ENCODE peak calls at places on chromosomes 5 and 9, in ten cellular contexts. K is AG04450, D is heart right ventricle, G is HepG2, I is body of pancreas, H is cardiac muscle cell, P is ascending aorta, V is psoas muscle, T is keratinocyte, A is hepatocyte. B is an unnamed sample.

GRCh38 chr9:130263601-130264413 is 1.8 kb upstream of the HMCN2 start:
- DNase-seq in A (no peak), T (no peak), H (no peak), K (no peak), I (no peak), V (no peak), D (no peak), G (no peak), P (peak; percentile 44), B (no peak)

GRCh38 chr5:159178978-159179377 is 30.4 kb downstream of the RNF145 start:
- DNase-seq in T (peak; percentile 71), A (peak; percentile 76), P (no peak), D (no peak), K (peak; percentile 93), I (peak; percentile 63), G (peak; percentile 29), V (no peak), H (no peak), B (no peak)

GRCh38 chr5:168681556-168682183 is 102.5 kb upstream of the PANK3 start:
- DNase-seq in I (peak; percentile 8), V (peak; percentile 24), H (peak; percentile 78), T (no peak), K (no peak), A (peak; percentile 60), D (peak; percentile 56), G (peak; percentile 16), P (peak; percentile 75), B (no peak)

GRCh38 chr5:152523964-152524363 is 118.9 kb upstream of the NMUR2 start:
- DNase-seq in V (no peak), G (no peak), D (no peak), H (no peak), K (no peak), P (no peak), A (no peak), T (no peak), I (no peak), B (no peak)

GRCh38 chr5:111795142-111795541 is 38.1 kb upstream of the NREP start:
- DNase-seq in D (no peak), I (no peak), T (no peak), P (no peak), V (no peak), A (no peak), G (no peak), H (no peak), K (no peak), B (no peak)

GRCh38 chr5:108459661-108460170 is 77.8 kb upstream of the FBXL17 start:
- DNase-seq in A (no peak), H (no peak), D (no peak), G (no peak), K (no peak), V (no peak), T (no peak), P (no peak), I (no peak), B (no peak)

GRCh38 chr5:75611324-75612210 is at the start of gene ANKDD1B:
- DNase-seq in P (peak; percentile 64), D (peak; percentile 20), H (peak; percentile 28), I (peak; percentile 25), V (peak; percentile 25), T (peak; percentile 49), K (no peak), G (no peak), A (peak; percentile 55), B (no peak)

GRCh38 chr9:93589688-93590087 is 13.3 kb downstream of the PHF2 start:
- DNase-seq in I (peak; percentile 53), K (no peak), T (no peak), A (peak; percentile 37), P (no peak), D (no peak), G (peak; percentile 83), H (peak; percentile 57), V (no peak), B (no peak)

GRCh38 chr9:127870887-127871286 is 6.6 kb downstream of the AK1 start:
- DNase-seq in I (no peak), T (no peak), D (no peak), A (no peak), V (no peak), G (no peak), K (no peak), P (no peak), H (no peak), B (no peak)

GRCh38 chr9:127873223-127873691 is 4.2 kb downstream of the AK1 start:
- DNase-seq in D (no peak), H (no peak), A (no peak), K (no peak), T (no peak), P (no peak), V (no peak), I (no peak), G (no peak), B (no peak)

GRCh38 chr9:127871531-127871930 is 5.9 kb downstream of the AK1 start:
- DNase-seq in A (no peak), D (no peak), V (no peak), K (no peak), G (no peak), H (no peak), P (no peak), I (no peak), T (no peak), B (no peak)

GRCh38 chr9:127873886-127874285 is 3.6 kb downstream of the AK1 start:
- DNase-seq in G (no peak), I (peak; percentile 78), T (no peak), A (no peak), H (no peak), K (no peak), D (peak; percentile 86), P (peak; percentile 93), V (peak; percentile 85), B (peak; percentile 67)

DNA sequence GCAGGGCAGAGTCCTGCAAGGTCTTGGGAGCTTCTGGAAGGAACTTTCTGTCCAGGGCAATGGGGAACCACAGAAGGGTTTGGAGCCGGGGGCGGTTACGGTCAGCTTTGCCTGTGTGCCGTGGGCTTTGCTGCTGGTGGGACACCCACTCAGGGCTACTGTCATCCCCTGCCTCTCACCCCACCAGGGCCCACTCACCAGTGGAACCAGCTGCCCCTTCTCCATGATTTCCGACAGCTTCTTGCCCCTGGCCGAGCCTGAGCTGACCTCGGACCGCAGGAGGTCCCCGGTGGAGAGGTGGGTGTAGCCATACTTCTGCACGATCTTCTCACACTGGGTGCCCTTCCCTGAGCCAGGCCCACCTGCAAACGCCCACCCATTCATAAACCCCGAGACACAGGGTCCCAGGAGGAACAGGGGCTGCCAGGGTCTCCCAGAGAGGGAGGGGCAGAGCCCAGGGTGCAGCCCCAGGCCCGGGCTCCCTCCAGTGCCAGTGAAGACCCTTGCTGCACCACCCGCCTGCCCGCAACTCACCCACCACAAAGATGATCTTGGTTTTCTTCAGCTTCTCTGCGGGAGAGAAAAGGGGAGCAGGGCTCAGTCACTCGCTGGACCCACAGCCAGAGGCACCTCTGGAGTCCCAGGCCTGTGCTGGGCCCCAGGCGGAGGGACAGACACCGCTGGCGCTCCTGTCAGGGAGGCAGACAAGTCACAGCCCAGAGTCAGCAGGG is 4.8 kb downstream of the AK1 start:
- DNase-seq in T (no peak), K (no peak), H (no peak), P (no peak), D (no peak), G (no peak), A (no peak), I (no peak), V (no peak), B (no peak)
- H3K27ac ChIP-seq in T (no peak overlapping the region), K (no peak overlapping the region), H (peak overlapping the region; percentile 14), P (peak overlapping the region; percentile 76), D (no peak overlapping the region), G (no peak overlapping the region), A (no peak overlapping the region), I (no peak overlapping the region), V (peak overlapping the region; percentile 85), B (no peak overlapping the region)

DNA sequence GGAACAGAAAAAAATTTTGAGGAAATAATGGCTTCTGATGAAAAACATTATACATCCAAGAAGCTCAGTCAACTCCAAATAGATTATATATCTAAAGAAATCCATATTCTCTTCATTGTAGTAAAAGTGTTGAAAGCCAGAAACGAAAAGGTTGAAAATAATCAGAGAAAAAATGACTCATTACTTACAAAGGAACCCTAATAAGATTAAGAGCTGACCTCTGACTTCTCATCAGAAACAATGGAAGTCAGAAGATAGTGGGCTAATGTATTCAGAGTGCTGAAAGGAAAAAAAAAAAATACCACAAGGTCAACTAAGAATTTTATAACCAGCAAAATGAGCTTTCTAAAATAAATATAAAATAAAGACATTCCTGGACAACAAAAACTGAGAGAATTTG is 60.0 kb downstream of the HSD17B4 start:
- DNase-seq in H (no peak), I (no peak), D (no peak), P (no peak), G (no peak), V (no peak), A (no peak), T (no peak), K (no peak), B (no peak)
- TF ChIP-seq CTCF in H (no peak), I (no peak), D (no peak), P (no peak), G (no peak), V (no peak), A (no peak), T (no peak), K (no peak), B (no peak)

DNA sequence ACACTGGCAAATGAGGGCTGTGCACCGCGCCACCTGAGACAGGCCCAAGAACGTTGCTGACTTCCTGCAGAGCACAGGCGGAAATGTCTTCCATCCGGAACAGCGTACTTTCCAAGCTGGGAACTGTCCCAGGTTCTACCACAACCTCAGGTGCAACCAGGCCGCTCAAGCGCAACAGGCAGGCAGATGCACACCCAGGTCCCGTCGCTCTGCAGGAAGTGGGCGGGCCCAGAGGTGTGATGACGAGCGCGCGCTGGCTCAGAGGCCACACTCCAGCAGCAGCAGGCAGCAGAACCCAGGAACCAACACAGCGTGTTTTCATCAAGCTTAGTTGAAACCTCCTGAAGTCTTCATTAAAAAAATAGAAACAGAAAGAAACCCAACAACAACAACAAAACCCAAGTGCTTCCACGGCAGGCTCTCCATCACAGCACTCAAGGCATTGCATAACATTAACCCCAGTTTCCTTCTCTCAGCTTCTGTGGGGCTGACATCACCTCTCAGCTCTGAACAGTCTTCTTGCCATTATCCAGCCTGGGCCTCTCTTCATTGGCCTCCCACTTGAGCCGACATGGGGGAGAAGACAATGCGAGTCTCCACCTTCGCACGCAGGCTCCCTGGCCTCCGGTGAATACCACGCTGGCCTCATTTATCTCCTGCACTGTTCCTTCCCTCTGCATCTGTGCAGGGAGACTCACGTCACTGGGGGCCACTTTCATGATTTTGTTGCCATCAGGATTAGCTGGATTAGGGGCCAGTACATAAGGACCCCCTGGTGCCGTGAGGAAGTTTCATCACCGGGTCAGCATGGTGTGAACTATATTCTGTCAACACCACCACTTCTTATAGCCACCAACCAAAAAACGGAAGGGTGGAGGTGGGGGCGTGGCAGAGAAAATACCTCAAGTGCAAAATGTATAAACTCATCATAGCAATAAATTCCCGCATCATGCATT is 22.1 kb downstream of the PTCH1 start:
- DNase-seq in I (peak; percentile 64), V (no peak), P (no peak), H (no peak), G (no peak), D (no peak), T (no peak), A (peak; percentile 42), K (no peak), B (no peak)
- H3K4me3 ChIP-seq in I (no peak overlapping the region), V (no peak overlapping the region), P (no peak overlapping the region), H (no peak overlapping the region), G (no peak overlapping the region), D (no peak overlapping the region), T (no peak overlapping the region), A (no peak overlapping the region), K (no peak overlapping the region), B (no peak overlapping the region)

DNA sequence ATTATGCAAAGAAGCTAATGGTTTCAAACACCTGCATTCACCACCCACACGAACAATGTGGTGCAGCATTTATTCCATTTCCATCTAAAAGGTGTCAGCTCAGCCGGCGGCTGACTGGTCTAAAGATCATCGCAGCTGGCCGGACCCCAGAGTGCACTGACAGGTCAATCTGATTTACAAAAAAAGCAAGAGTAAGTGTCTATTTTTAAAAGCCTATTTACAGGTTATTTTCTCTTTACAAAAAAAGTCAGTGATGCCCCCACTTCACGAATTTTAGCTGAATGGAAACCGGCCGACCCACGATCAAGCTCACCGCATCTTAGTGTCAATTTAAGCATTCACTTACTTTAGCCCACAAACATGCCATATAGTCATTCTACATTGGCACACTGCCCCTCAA is 58.3 kb downstream of the SEMA4D start:
- DNase-seq in A (no peak), D (no peak), P (no peak), I (no peak), H (no peak), V (no peak), G (no peak), K (no peak), T (no peak), B (no peak)
- H3K27ac ChIP-seq in A (no peak overlapping the region), D (no peak overlapping the region), P (no peak overlapping the region), I (no peak overlapping the region), H (no peak overlapping the region), V (no peak overlapping the region), G (no peak overlapping the region), K (no peak overlapping the region), T (no peak overlapping the region), B (no peak overlapping the region)